ENCODE peak calls at places on chromosomes 4 and X, in nine cellular contexts. One of them, this sample, is unnamed.

GRCh38 chr4:656651-657337 is 17.3 kb downstream of the ATP5ME start:
- DNase-seq in frontal cortex: no peak
- DNase-seq in adipocyte: no peak
- DNase-seq in Panc1: no peak
- DNase-seq in NCI-H748 treated with DMSO at 0.1 percent for 48 hours: no peak
- DNase-seq in amniotic stem cell: no peak
- DNase-seq in PC-3: no peak
- DNase-seq in EH: no peak
- DNase-seq in stimulated activated CD4-positive, alpha-beta T cell treated with anti-CD3 and anti-CD28 coated beads, Interleukin-2, amount 100 ng/mL, for 48 hours: no peak
- DNase-seq in this sample: no peak

GRCh38 chr4:182593413-182593812 is 323.8 kb downstream of the DCTD start:
- DNase-seq in frontal cortex: no peak
- DNase-seq in adipocyte: no peak
- DNase-seq in Panc1: no peak
- DNase-seq in NCI-H748 treated with DMSO at 0.1 percent for 48 hours: no peak
- DNase-seq in amniotic stem cell: no peak
- DNase-seq in PC-3: no peak
- DNase-seq in EH: no peak
- DNase-seq in stimulated activated CD4-positive, alpha-beta T cell treated with anti-CD3 and anti-CD28 coated beads, Interleukin-2, amount 100 ng/mL, for 48 hours: no peak
- DNase-seq in this sample: no peak

GRCh38 chr4:141121101-141121500 is 12.2 kb downstream of the RNF150 start:
- DNase-seq in frontal cortex: no peak
- DNase-seq in adipocyte: no peak
- DNase-seq in Panc1: no peak
- DNase-seq in NCI-H748 treated with DMSO at 0.1 percent for 48 hours: no peak
- DNase-seq in amniotic stem cell: no peak
- DNase-seq in PC-3: no peak
- DNase-seq in EH: no peak
- DNase-seq in stimulated activated CD4-positive, alpha-beta T cell treated with anti-CD3 and anti-CD28 coated beads, Interleukin-2, amount 100 ng/mL, for 48 hours: no peak
- DNase-seq in this sample: no peak

GRCh38 chrX:17773221-17773876 is 36.1 kb downstream of the SCML1 start:
- DNase-seq in frontal cortex: no peak
- DNase-seq in adipocyte: no peak
- DNase-seq in Panc1: no peak
- DNase-seq in NCI-H748 treated with DMSO at 0.1 percent for 48 hours: no peak
- DNase-seq in amniotic stem cell: no peak
- DNase-seq in PC-3: no peak
- DNase-seq in EH: no peak
- DNase-seq in stimulated activated CD4-positive, alpha-beta T cell treated with anti-CD3 and anti-CD28 coated beads, Interleukin-2, amount 100 ng/mL, for 48 hours: no peak
- DNase-seq in this sample: no peak

GRCh38 chr4:65791807-65792308 is 121.6 kb upstream of the EPHA5 start:
- DNase-seq in frontal cortex: no peak
- DNase-seq in adipocyte: peak
- DNase-seq in Panc1: no peak
- DNase-seq in NCI-H748 treated with DMSO at 0.1 percent for 48 hours: no peak
- DNase-seq in amniotic stem cell: no peak
- DNase-seq in PC-3: peak
- DNase-seq in EH: peak
- DNase-seq in stimulated activated CD4-positive, alpha-beta T cell treated with anti-CD3 and anti-CD28 coated beads, Interleukin-2, amount 100 ng/mL, for 48 hours: no peak
- DNase-seq in this sample: no peak

GRCh38 chr4:122163301-122163700 is 11.2 kb downstream of the BLTP1 start:
- DNase-seq in frontal cortex: no peak
- DNase-seq in adipocyte: no peak
- DNase-seq in Panc1: no peak
- DNase-seq in NCI-H748 treated with DMSO at 0.1 percent for 48 hours: no peak
- DNase-seq in amniotic stem cell: no peak
- DNase-seq in PC-3: no peak
- DNase-seq in EH: no peak
- DNase-seq in stimulated activated CD4-positive, alpha-beta T cell treated with anti-CD3 and anti-CD28 coated beads, Interleukin-2, amount 100 ng/mL, for 48 hours: no peak
- DNase-seq in this sample: no peak

GRCh38 chr4:165692082-165692481 is 181.0 kb upstream of the TLL1 start:
- DNase-seq in frontal cortex: no peak
- DNase-seq in adipocyte: no peak
- DNase-seq in Panc1: no peak
- DNase-seq in NCI-H748 treated with DMSO at 0.1 percent for 48 hours: no peak
- DNase-seq in amniotic stem cell: no peak
- DNase-seq in PC-3: no peak
- DNase-seq in EH: no peak
- DNase-seq in stimulated activated CD4-positive, alpha-beta T cell treated with anti-CD3 and anti-CD28 coated beads, Interleukin-2, amount 100 ng/mL, for 48 hours: no peak
- DNase-seq in this sample: peak

GRCh38 chrX:11540532-11541377 is 125.0 kb downstream of the ARHGAP6 start:
- DNase-seq in frontal cortex: no peak
- DNase-seq in adipocyte: no peak
- DNase-seq in Panc1: no peak
- DNase-seq in NCI-H748 treated with DMSO at 0.1 percent for 48 hours: no peak
- DNase-seq in amniotic stem cell: no peak
- DNase-seq in PC-3: no peak
- DNase-seq in EH: no peak
- DNase-seq in stimulated activated CD4-positive, alpha-beta T cell treated with anti-CD3 and anti-CD28 coated beads, Interleukin-2, amount 100 ng/mL, for 48 hours: no peak
- DNase-seq in this sample: no peak

GRCh38 chr4:140252144-140252741 is 98.3 kb upstream of the MAML3 start:
- DNase-seq in frontal cortex: no peak
- DNase-seq in adipocyte: no peak
- DNase-seq in Panc1: no peak
- DNase-seq in NCI-H748 treated with DMSO at 0.1 percent for 48 hours: no peak
- DNase-seq in amniotic stem cell: no peak
- DNase-seq in PC-3: peak
- DNase-seq in EH: no peak
- DNase-seq in stimulated activated CD4-positive, alpha-beta T cell treated with anti-CD3 and anti-CD28 coated beads, Interleukin-2, amount 100 ng/mL, for 48 hours: no peak
- DNase-seq in this sample: no peak

GRCh38 chr4:138193963-138194362 is 48.2 kb downstream of the SLC7A11 start:
- DNase-seq in frontal cortex: no peak
- DNase-seq in adipocyte: no peak
- DNase-seq in Panc1: no peak
- DNase-seq in NCI-H748 treated with DMSO at 0.1 percent for 48 hours: no peak
- DNase-seq in amniotic stem cell: no peak
- DNase-seq in PC-3: no peak
- DNase-seq in EH: no peak
- DNase-seq in stimulated activated CD4-positive, alpha-beta T cell treated with anti-CD3 and anti-CD28 coated beads, Interleukin-2, amount 100 ng/mL, for 48 hours: no peak
- DNase-seq in this sample: no peak

GRCh38 chrX:40470830-40471429 is 109.8 kb upstream of the ATP6AP2 start:
- DNase-seq in frontal cortex: no peak
- DNase-seq in adipocyte: no peak
- DNase-seq in Panc1: no peak
- DNase-seq in NCI-H748 treated with DMSO at 0.1 percent for 48 hours: no peak
- DNase-seq in amniotic stem cell: no peak
- DNase-seq in PC-3: no peak
- DNase-seq in EH: no peak
- DNase-seq in stimulated activated CD4-positive, alpha-beta T cell treated with anti-CD3 and anti-CD28 coated beads, Interleukin-2, amount 100 ng/mL, for 48 hours: no peak
- DNase-seq in this sample: no peak

GRCh38 chr4:121408-122084 is 2.8 kb upstream of the ZNF718 start:
- DNase-seq in frontal cortex: no peak
- DNase-seq in adipocyte: no peak
- DNase-seq in Panc1: no peak
- DNase-seq in NCI-H748 treated with DMSO at 0.1 percent for 48 hours: no peak
- DNase-seq in amniotic stem cell: no peak
- DNase-seq in PC-3: no peak
- DNase-seq in EH: no peak
- DNase-seq in stimulated activated CD4-positive, alpha-beta T cell treated with anti-CD3 and anti-CD28 coated beads, Interleukin-2, amount 100 ng/mL, for 48 hours: no peak
- DNase-seq in this sample: no peak

GRCh38 chrX:137852502-137852901 is 286.6 kb downstream of the ZIC3 start:
- DNase-seq in frontal cortex: no peak
- DNase-seq in adipocyte: no peak
- DNase-seq in Panc1: no peak
- DNase-seq in NCI-H748 treated with DMSO at 0.1 percent for 48 hours: no peak
- DNase-seq in amniotic stem cell: no peak
- DNase-seq in PC-3: no peak
- DNase-seq in EH: no peak
- DNase-seq in stimulated activated CD4-positive, alpha-beta T cell treated with anti-CD3 and anti-CD28 coated beads, Interleukin-2, amount 100 ng/mL, for 48 hours: no peak
- DNase-seq in this sample: no peak

GRCh38 chr4:185305979-185306442 is 89.7 kb downstream of the LRP2BP start:
- DNase-seq in frontal cortex: peak
- DNase-seq in adipocyte: peak
- DNase-seq in Panc1: peak
- DNase-seq in NCI-H748 treated with DMSO at 0.1 percent for 48 hours: peak
- DNase-seq in amniotic stem cell: peak
- DNase-seq in PC-3: peak
- DNase-seq in EH: peak
- DNase-seq in stimulated activated CD4-positive, alpha-beta T cell treated with anti-CD3 and anti-CD28 coated beads, Interleukin-2, amount 100 ng/mL, for 48 hours: no peak
- DNase-seq in this sample: peak

GRCh38 chr4:134624365-134624764 is 422.8 kb upstream of the PABPC4L start:
- DNase-seq in frontal cortex: no peak
- DNase-seq in adipocyte: no peak
- DNase-seq in Panc1: no peak
- DNase-seq in NCI-H748 treated with DMSO at 0.1 percent for 48 hours: no peak
- DNase-seq in amniotic stem cell: no peak
- DNase-seq in PC-3: no peak
- DNase-seq in EH: no peak
- DNase-seq in stimulated activated CD4-positive, alpha-beta T cell treated with anti-CD3 and anti-CD28 coated beads, Interleukin-2, amount 100 ng/mL, for 48 hours: no peak
- DNase-seq in this sample: no peak

GRCh38 chr4:41465135-41465761 is 72.7 kb upstream of the LIMCH1 start:
- DNase-seq in frontal cortex: no peak
- DNase-seq in adipocyte: no peak
- DNase-seq in Panc1: no peak
- DNase-seq in NCI-H748 treated with DMSO at 0.1 percent for 48 hours: no peak
- DNase-seq in amniotic stem cell: no peak
- DNase-seq in PC-3: no peak
- DNase-seq in EH: no peak
- DNase-seq in stimulated activated CD4-positive, alpha-beta T cell treated with anti-CD3 and anti-CD28 coated beads, Interleukin-2, amount 100 ng/mL, for 48 hours: no peak
- DNase-seq in this sample: no peak

GRCh38 chr4:5955201-5955821 is 62.4 kb upstream of the CRMP1 start:
- DNase-seq in frontal cortex: no peak
- DNase-seq in adipocyte: no peak
- DNase-seq in Panc1: no peak
- DNase-seq in NCI-H748 treated with DMSO at 0.1 percent for 48 hours: no peak
- DNase-seq in amniotic stem cell: no peak
- DNase-seq in PC-3: no peak
- DNase-seq in EH: no peak
- DNase-seq in stimulated activated CD4-positive, alpha-beta T cell treated with anti-CD3 and anti-CD28 coated beads, Interleukin-2, amount 100 ng/mL, for 48 hours: no peak
- DNase-seq in this sample: no peak

GRCh38 chr4:130922955-130923354 is 1827.0 kb downstream of the C4orf33 start:
- DNase-seq in frontal cortex: no peak
- DNase-seq in adipocyte: no peak
- DNase-seq in Panc1: no peak
- DNase-seq in NCI-H748 treated with DMSO at 0.1 percent for 48 hours: no peak
- DNase-seq in amniotic stem cell: no peak
- DNase-seq in PC-3: no peak
- DNase-seq in EH: no peak
- DNase-seq in stimulated activated CD4-positive, alpha-beta T cell treated with anti-CD3 and anti-CD28 coated beads, Interleukin-2, amount 100 ng/mL, for 48 hours: no peak
- DNase-seq in this sample: no peak

GRCh38 chr4:107212565-107212964 is 176.5 kb upstream of the DKK2 start:
- DNase-seq in frontal cortex: no peak
- DNase-seq in adipocyte: no peak
- DNase-seq in Panc1: no peak
- DNase-seq in NCI-H748 treated with DMSO at 0.1 percent for 48 hours: no peak
- DNase-seq in amniotic stem cell: no peak
- DNase-seq in PC-3: no peak
- DNase-seq in EH: no peak
- DNase-seq in stimulated activated CD4-positive, alpha-beta T cell treated with anti-CD3 and anti-CD28 coated beads, Interleukin-2, amount 100 ng/mL, for 48 hours: no peak
- DNase-seq in this sample: no peak

GRCh38 chr4:85932371-85933305 is 427.2 kb downstream of the MAPK10 start:
- DNase-seq in frontal cortex: no peak
- DNase-seq in adipocyte: peak
- DNase-seq in Panc1: no peak
- DNase-seq in NCI-H748 treated with DMSO at 0.1 percent for 48 hours: no peak
- DNase-seq in amniotic stem cell: no peak
- DNase-seq in PC-3: no peak
- DNase-seq in EH: peak
- DNase-seq in stimulated activated CD4-positive, alpha-beta T cell treated with anti-CD3 and anti-CD28 coated beads, Interleukin-2, amount 100 ng/mL, for 48 hours: no peak
- DNase-seq in this sample: no peak

GRCh38 chrX:119885554-119886428 is 9.9 kb upstream of the AKAP14 start:
- DNase-seq in frontal cortex: no peak
- DNase-seq in adipocyte: no peak
- DNase-seq in Panc1: peak
- DNase-seq in NCI-H748 treated with DMSO at 0.1 percent for 48 hours: no peak
- DNase-seq in amniotic stem cell: no peak
- DNase-seq in PC-3: peak
- DNase-seq in EH: peak
- DNase-seq in stimulated activated CD4-positive, alpha-beta T cell treated with anti-CD3 and anti-CD28 coated beads, Interleukin-2, amount 100 ng/mL, for 48 hours: no peak
- DNase-seq in this sample: no peak

GRCh38 chr4:8274772-8275241 is 5.3 kb downstream of the HTRA3 start:
- DNase-seq in frontal cortex: peak
- DNase-seq in adipocyte: peak
- DNase-seq in Panc1: no peak
- DNase-seq in NCI-H748 treated with DMSO at 0.1 percent for 48 hours: no peak
- DNase-seq in amniotic stem cell: peak
- DNase-seq in PC-3: no peak
- DNase-seq in EH: peak
- DNase-seq in stimulated activated CD4-positive, alpha-beta T cell treated with anti-CD3 and anti-CD28 coated beads, Interleukin-2, amount 100 ng/mL, for 48 hours: no peak
- DNase-seq in this sample: peak

GRCh38 chrX:14932136-14932535 is 58.9 kb downstream of the MOSPD2 start:
- DNase-seq in frontal cortex: no peak
- DNase-seq in adipocyte: no peak
- DNase-seq in Panc1: no peak
- DNase-seq in NCI-H748 treated with DMSO at 0.1 percent for 48 hours: no peak
- DNase-seq in amniotic stem cell: no peak
- DNase-seq in PC-3: no peak
- DNase-seq in EH: no peak
- DNase-seq in stimulated activated CD4-positive, alpha-beta T cell treated with anti-CD3 and anti-CD28 coated beads, Interleukin-2, amount 100 ng/mL, for 48 hours: no peak
- DNase-seq in this sample: no peak

GRCh38 chrX:96314974-96315373 is 369.7 kb upstream of the DIAPH2 start:
- DNase-seq in frontal cortex: no peak
- DNase-seq in adipocyte: no peak
- DNase-seq in Panc1: no peak
- DNase-seq in NCI-H748 treated with DMSO at 0.1 percent for 48 hours: no peak
- DNase-seq in amniotic stem cell: no peak
- DNase-seq in PC-3: peak
- DNase-seq in EH: peak
- DNase-seq in stimulated activated CD4-positive, alpha-beta T cell treated with anti-CD3 and anti-CD28 coated beads, Interleukin-2, amount 100 ng/mL, for 48 hours: no peak
- DNase-seq in this sample: peak

GRCh38 chrX:134025986-134026731 is 40.8 kb upstream of the GPC3 start:
- DNase-seq in frontal cortex: no peak
- DNase-seq in adipocyte: no peak
- DNase-seq in Panc1: no peak
- DNase-seq in NCI-H748 treated with DMSO at 0.1 percent for 48 hours: no peak
- DNase-seq in amniotic stem cell: no peak
- DNase-seq in PC-3: no peak
- DNase-seq in EH: no peak
- DNase-seq in stimulated activated CD4-positive, alpha-beta T cell treated with anti-CD3 and anti-CD28 coated beads, Interleukin-2, amount 100 ng/mL, for 48 hours: no peak
- DNase-seq in this sample: no peak

GRCh38 chr4:106583567-106583966 is 215.0 kb upstream of the GIMD1 start:
- DNase-seq in frontal cortex: no peak
- DNase-seq in adipocyte: peak
- DNase-seq in Panc1: no peak
- DNase-seq in NCI-H748 treated with DMSO at 0.1 percent for 48 hours: no peak
- DNase-seq in amniotic stem cell: peak
- DNase-seq in PC-3: peak
- DNase-seq in EH: peak
- DNase-seq in stimulated activated CD4-positive, alpha-beta T cell treated with anti-CD3 and anti-CD28 coated beads, Interleukin-2, amount 100 ng/mL, for 48 hours: no peak
- DNase-seq in this sample: peak

GRCh38 chr4:75653845-75654503 is 19.2 kb downstream of the G3BP2 start:
- DNase-seq in frontal cortex: no peak
- DNase-seq in adipocyte: no peak
- DNase-seq in Panc1: no peak
- DNase-seq in NCI-H748 treated with DMSO at 0.1 percent for 48 hours: no peak
- DNase-seq in amniotic stem cell: no peak
- DNase-seq in PC-3: peak
- DNase-seq in EH: peak
- DNase-seq in stimulated activated CD4-positive, alpha-beta T cell treated with anti-CD3 and anti-CD28 coated beads, Interleukin-2, amount 100 ng/mL, for 48 hours: no peak
- DNase-seq in this sample: no peak

GRCh38 chr4:20249333-20249732 is 2.4 kb upstream of the SLIT2 start:
- DNase-seq in frontal cortex: no peak
- DNase-seq in adipocyte: peak
- DNase-seq in Panc1: no peak
- DNase-seq in NCI-H748 treated with DMSO at 0.1 percent for 48 hours: no peak
- DNase-seq in amniotic stem cell: no peak
- DNase-seq in PC-3: peak
- DNase-seq in EH: peak
- DNase-seq in stimulated activated CD4-positive, alpha-beta T cell treated with anti-CD3 and anti-CD28 coated beads, Interleukin-2, amount 100 ng/mL, for 48 hours: no peak
- DNase-seq in this sample: no peak

GRCh38 chr4:102455750-102456149 is 45.4 kb upstream of the NFKB1 start:
- DNase-seq in frontal cortex: no peak
- DNase-seq in adipocyte: no peak
- DNase-seq in Panc1: no peak
- DNase-seq in NCI-H748 treated with DMSO at 0.1 percent for 48 hours: no peak
- DNase-seq in amniotic stem cell: no peak
- DNase-seq in PC-3: no peak
- DNase-seq in EH: no peak
- DNase-seq in stimulated activated CD4-positive, alpha-beta T cell treated with anti-CD3 and anti-CD28 coated beads, Interleukin-2, amount 100 ng/mL, for 48 hours: no peak
- DNase-seq in this sample: no peak

GRCh38 chr4:22202351-22203343 is 254.1 kb upstream of the KCNIP4 start:
- DNase-seq in frontal cortex: no peak
- DNase-seq in adipocyte: peak
- DNase-seq in Panc1: no peak
- DNase-seq in NCI-H748 treated with DMSO at 0.1 percent for 48 hours: no peak
- DNase-seq in amniotic stem cell: no peak
- DNase-seq in PC-3: peak
- DNase-seq in EH: peak
- DNase-seq in stimulated activated CD4-positive, alpha-beta T cell treated with anti-CD3 and anti-CD28 coated beads, Interleukin-2, amount 100 ng/mL, for 48 hours: no peak
- DNase-seq in this sample: no peak